ENCODE peak calls at places on chromosome 6, in seven cellular contexts. L is activated naive CD4-positive, alpha-beta T cell; R is HT-29; Z is midbrain; Y is CD4-positive, alpha-beta memory T cell; J is activated CD4-positive, alpha-beta T cell treated with anti-CD3 and anti-CD28 coated beads, Interleukin-2, amount 50 U/mL, for 4 hours; O is Caki2. X is an unnamed sample.
A peak's percentile ranks its signal among the peaks of the same experiment; 100 is the strongest.

GRCh38 chr6:6676910-6677441 is 88.5 kb downstream of the LY86 start:
- DNase-seq in Z (peak; percentile 84), J (peak; percentile 71), O (peak; percentile 67), Y (peak; percentile 72), L (peak; percentile 62), R (peak; percentile 91), X (peak; percentile 46)

GRCh38 chr6:139152892-139153271 is 18.0 kb downstream of the HECA start:
- DNase-seq in R (no peak), O (no peak), Z (no peak), Y (no peak), J (no peak), L (no peak), X (no peak)

GRCh38 chr6:113786168-113786567 is 71.0 kb upstream of the MARCKS start:
- DNase-seq in O (peak; percentile 57), Y (no peak), L (no peak), J (no peak), Z (no peak), R (peak; percentile 87), X (no peak)

GRCh38 chr6:145148392-145149175 is 586.7 kb downstream of the EPM2A start:
- DNase-seq in J (no peak), L (no peak), O (peak; percentile 30), Y (no peak), Z (no peak), R (peak; percentile 41), X (no peak)

GRCh38 chr6:3201388-3201787 is 26.1 kb downstream of the TUBB2B start:
- DNase-seq in R (no peak), J (no peak), O (no peak), L (no peak), Y (no peak), Z (no peak), X (no peak)

GRCh38 chr6:81937296-81937937 is 184.9 kb upstream of the TENT5A start:
- DNase-seq in L (no peak), R (peak; percentile 36), J (no peak), Z (no peak), O (peak; percentile 35), Y (no peak), X (no peak)

GRCh38 chr6:56101141-56101553 is 146.2 kb downstream of the COL21A1 start:
- DNase-seq in R (peak; percentile 66), O (peak; percentile 88), Z (no peak), J (no peak), L (no peak), Y (no peak), X (no peak)

GRCh38 chr6:32938494-32938893 is 2.3 kb downstream of the HLA-DMB start:
- DNase-seq in Y (no peak), L (no peak), Z (no peak), O (no peak), R (no peak), J (no peak), X (no peak)

GRCh38 chr6:5728726-5729434 is 277.8 kb downstream of the NRN1 start:
- DNase-seq in R (no peak), J (no peak), Z (no peak), O (no peak), L (no peak), Y (no peak), X (no peak)

GRCh38 chr6:112153926-112154621 is 66.7 kb downstream of the FAM229B start:
- DNase-seq in Y (no peak), O (peak; percentile 25), J (no peak), Z (no peak), R (no peak), L (no peak), X (no peak)

GRCh38 chr6:166772518-166772917 is 145.5 kb upstream of the RPS6KA2 start:
- DNase-seq in O (no peak), Z (no peak), J (no peak), L (no peak), Y (no peak), R (no peak), X (no peak)

GRCh38 chr6:143901885-143902708 is 37.8 kb downstream of the ZC2HC1B start:
- DNase-seq in L (no peak), J (no peak), Y (no peak), R (no peak), Z (no peak), O (no peak), X (no peak)

GRCh38 chr6:48743738-48744137 is 632.7 kb upstream of the PTCHD4 start:
- DNase-seq in O (no peak), R (no peak), L (no peak), J (no peak), Y (no peak), Z (no peak), X (no peak)

GRCh38 chr6:148309301-148309700 is 33.3 kb upstream of the SASH1 start:
- DNase-seq in Z (no peak), Y (no peak), O (no peak), L (no peak), R (no peak), J (no peak), X (no peak)

GRCh38 chr6:134281388-134281787 is 36.5 kb downstream of the SGK1 start:
- DNase-seq in L (no peak), Y (no peak), O (no peak), Z (no peak), R (no peak), J (no peak), X (no peak)

GRCh38 chr6:2688416-2689064 is 62.2 kb downstream of the MYLK4 start:
- DNase-seq in Y (no peak), R (peak; percentile 24), O (peak; percentile 85), J (no peak), Z (no peak), L (no peak), X (no peak)

GRCh38 chr6:148146717-148147116 is 195.9 kb upstream of the SASH1 start:
- DNase-seq in O (peak; percentile 55), J (peak; percentile 43), R (peak; percentile 7), L (no peak), Z (no peak), Y (peak; percentile 38), X (peak; percentile 6)

GRCh38 chr6:147821266-147821665 is 312.8 kb downstream of the SAMD5 start:
- DNase-seq in O (no peak), Z (no peak), L (no peak), R (no peak), J (no peak), Y (no peak), X (no peak)

GRCh38 chr6:5752282-5752681 is 254.4 kb downstream of the NRN1 start:
- DNase-seq in J (no peak), Y (no peak), O (peak; percentile 58), Z (peak; percentile 18), R (no peak), L (no peak), X (no peak)

GRCh38 chr6:21500314-21500713 is 93.2 kb upstream of the SOX4 start:
- DNase-seq in L (no peak), Y (no peak), O (peak; percentile 6), J (no peak), R (peak; percentile 30), Z (no peak), X (no peak)

GRCh38 chr6:107806675-107807074 is 17.4 kb downstream of the SCML4 start:
- DNase-seq in R (no peak), Y (no peak), Z (no peak), L (no peak), O (no peak), J (no peak), X (no peak)

GRCh38 chr6:44176935-44177509 is 18.4 kb downstream of the CAPN11 start:
- DNase-seq in L (no peak), J (no peak), Y (no peak), O (no peak), Z (no peak), R (no peak), X (no peak)

GRCh38 chr6:33771342-33772113 is 17.4 kb downstream of the LEMD2 start:
- DNase-seq in O (peak; percentile 86), J (peak; percentile 46), Y (peak; percentile 58), R (peak; percentile 80), L (peak; percentile 24), Z (peak; percentile 62), X (peak; percentile 12)

GRCh38 chr6:129643968-129644367 is 66.0 kb downstream of the ARHGAP18 start:
- DNase-seq in O (no peak), Z (no peak), J (no peak), R (peak; percentile 87), L (no peak), Y (no peak), X (no peak)

GRCh38 chr6:144756469-144756868 is 471.3 kb downstream of the UTRN start:
- DNase-seq in J (no peak), O (no peak), Y (no peak), R (no peak), L (no peak), Z (no peak), X (no peak)

GRCh38 chr6:89035252-89036106 is 45.1 kb upstream of the PNRC1 start:
- DNase-seq in Y (no peak), L (no peak), Z (no peak), J (no peak), R (peak; percentile 73), O (peak; percentile 93), X (no peak)

GRCh38 chr6:8059129-8059528 is 5.1 kb downstream of the BLOC1S5 start:
- DNase-seq in J (no peak), Z (no peak), Y (no peak), O (peak; percentile 34), L (no peak), R (no peak), X (no peak)

GRCh38 chr6:144334150-144334708 is 49.1 kb downstream of the UTRN start:
- DNase-seq in O (no peak), Y (peak; percentile 75), Z (no peak), R (no peak), J (peak; percentile 67), L (peak; percentile 38), X (peak; percentile 44)

GRCh38 chr6:112253842-112254816 is at the start of gene LAMA4:
- DNase-seq in L (no peak), J (no peak), Y (no peak), O (peak; percentile 18), Z (peak; percentile 39), R (no peak), X (no peak)

GRCh38 chr6:114194362-114195343 is 148.2 kb downstream of the HS3ST5 start:
- DNase-seq in O (peak; percentile 6), Z (no peak), R (peak; percentile 45), J (no peak), L (no peak), Y (no peak), X (no peak)

GRCh38 chr6:84137989-84138575 is 89.4 kb downstream of the CEP162 start:
- DNase-seq in Y (no peak), O (no peak), J (no peak), Z (no peak), R (no peak), L (no peak), X (no peak)

GRCh38 chr6:42454428-42454791 is 2.7 kb upstream of the TRERF1 start:
- DNase-seq in Y (no peak), R (peak; percentile 47), J (no peak), O (no peak), L (no peak), Z (no peak), X (no peak)

GRCh38 chr6:24565196-24565595 is 70.4 kb downstream of the ALDH5A1 start:
- DNase-seq in L (no peak), R (no peak), O (no peak), Y (no peak), J (no peak), Z (no peak), X (no peak)